ENCODE peak calls at places on chromosomes 6 and 20, in seven cellular contexts. X, Q, G, K, E, L and W are unnamed samples.

GRCh38 chr6:57329933-57330332 is 12.5 kb downstream of the PRIM2 start:
- DNase-seq in L (no peak), X (no peak), G (no peak), E (no peak), Q (no peak), K (no peak), W (no peak)

GRCh38 chr6:90217621-90218496 is 78.8 kb downstream of the BACH2 start:
- DNase-seq in G (peak), L (peak), E (no peak), Q (no peak), X (no peak), K (no peak), W (peak)

GRCh38 chr6:24709014-24709711 is 9.8 kb downstream of the C6orf62 start:
- DNase-seq in K (no peak), X (no peak), L (no peak), G (no peak), Q (no peak), E (no peak), W (no peak)

GRCh38 chr20:23629017-23629541 is 8.7 kb downstream of the CST3 start:
- DNase-seq in L (no peak), X (no peak), E (no peak), G (no peak), K (peak), Q (peak), W (peak)

GRCh38 chr6:30006170-30007131 is 54.6 kb upstream of the POLR1H start:
- DNase-seq in X (no peak), E (peak), G (peak), Q (peak), K (peak), L (no peak), W (no peak)

GRCh38 chr6:98832282-98833100 is 1.9 kb upstream of the POU3F2 start:
- DNase-seq in Q (peak), L (peak), E (peak), G (peak), K (no peak), X (peak), W (no peak)

GRCh38 chr6:149234051-149234962 is 83.2 kb upstream of the TAB2 start:
- DNase-seq in G (peak), K (no peak), E (no peak), Q (peak), L (no peak), X (no peak), W (peak)

GRCh38 chr6:118720125-118720473 is 68.7 kb upstream of the CEP85L start:
- DNase-seq in L (no peak), K (no peak), E (no peak), Q (no peak), G (no peak), X (no peak), W (no peak)

GRCh38 chr6:168147205-168147738 is 68.3 kb upstream of the FRMD1 start:
- DNase-seq in G (no peak), E (no peak), X (peak), L (no peak), K (no peak), Q (no peak), W (no peak)

GRCh38 chr20:33707668-33708067 is 12.4 kb downstream of the PXMP4 start:
- DNase-seq in K (no peak), Q (no peak), X (no peak), E (no peak), L (no peak), G (no peak), W (no peak)

GRCh38 chr6:84556541-84557335 is 207.7 kb downstream of the TBX18 start:
- DNase-seq in E (no peak), G (peak), L (no peak), K (no peak), X (no peak), Q (no peak), W (no peak)

GRCh38 chr6:105097288-105097687 is 82.5 kb downstream of the POPDC3 start:
- DNase-seq in G (no peak), X (no peak), E (no peak), L (no peak), K (no peak), Q (no peak), W (no peak)

GRCh38 chr6:108350528-108350927 is 55.7 kb downstream of the AFG1L start:
- DNase-seq in Q (no peak), E (no peak), G (no peak), L (no peak), X (no peak), K (no peak), W (no peak)

GRCh38 chr6:5205877-5206840 is 54.6 kb downstream of the LYRM4 start:
- DNase-seq in G (no peak), L (no peak), E (peak), Q (peak), X (peak), K (peak), W (peak)

GRCh38 chr6:124819340-124819739 is 142.9 kb upstream of the RNF217 start:
- DNase-seq in K (no peak), L (no peak), G (no peak), E (no peak), X (no peak), Q (no peak), W (no peak)

GRCh38 chr20:14992071-14992654 is 654.8 kb upstream of the FLRT3 start:
- DNase-seq in G (peak), K (no peak), E (no peak), L (peak), Q (peak), X (no peak), W (no peak)

GRCh38 chr20:50110141-50111047 is 2.6 kb downstream of the UBE2V1 start:
- DNase-seq in K (peak), L (peak), Q (peak), X (no peak), E (no peak), G (peak), W (no peak)

GRCh38 chr6:157985378-157986155 is 3.9 kb downstream of the SYNJ2 start:
- DNase-seq in E (no peak), L (no peak), G (peak), Q (no peak), K (no peak), X (no peak), W (no peak)

GRCh38 chr20:4076671-4077070 is 61.3 kb upstream of the RNF24 start:
- DNase-seq in X (peak), K (peak), G (peak), L (peak), Q (peak), E (no peak), W (peak)

GRCh38 chr6:11480541-11480940 is 57.0 kb upstream of the TMEM170B start:
- DNase-seq in L (no peak), E (no peak), K (no peak), Q (no peak), G (no peak), X (no peak), W (no peak)

GRCh38 chr20:53739799-53740785 is 146.5 kb upstream of the ZNF217 start:
- DNase-seq in X (no peak), G (peak), E (no peak), K (no peak), Q (peak), L (no peak), W (no peak)
- H3K4me3 ChIP-seq in X (no peak), G (peak), E (no peak), K (no peak), Q (peak), L (no peak), W (peak)

DNA sequence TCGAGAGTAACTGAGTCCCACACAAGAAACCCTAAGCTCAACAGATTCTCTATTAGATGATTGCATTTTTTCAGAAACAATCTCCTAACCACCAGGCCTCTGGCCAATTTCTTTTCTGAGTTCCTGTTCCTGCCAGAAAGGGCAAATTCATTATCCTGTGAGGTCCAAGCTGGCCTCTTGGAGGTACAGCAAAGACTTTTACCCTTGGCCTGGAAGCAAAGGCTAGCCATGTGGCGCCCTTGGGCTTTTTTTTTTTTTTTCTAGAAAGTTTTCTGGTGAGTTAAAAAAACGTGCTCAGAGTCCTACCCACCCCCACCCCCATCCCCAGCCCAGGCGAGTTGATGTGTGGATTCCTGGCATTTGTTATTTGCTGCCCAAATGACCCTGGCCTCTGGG is 59.0 kb upstream of the EEF1A1 start:
- DNase-seq in K (no peak), Q (peak), L (peak), X (no peak), E (no peak), G (peak), W (peak)
- H3K4me3 ChIP-seq in K (peak), Q (peak), L (no peak), X (no peak), E (no peak), G (peak), W (peak)

DNA sequence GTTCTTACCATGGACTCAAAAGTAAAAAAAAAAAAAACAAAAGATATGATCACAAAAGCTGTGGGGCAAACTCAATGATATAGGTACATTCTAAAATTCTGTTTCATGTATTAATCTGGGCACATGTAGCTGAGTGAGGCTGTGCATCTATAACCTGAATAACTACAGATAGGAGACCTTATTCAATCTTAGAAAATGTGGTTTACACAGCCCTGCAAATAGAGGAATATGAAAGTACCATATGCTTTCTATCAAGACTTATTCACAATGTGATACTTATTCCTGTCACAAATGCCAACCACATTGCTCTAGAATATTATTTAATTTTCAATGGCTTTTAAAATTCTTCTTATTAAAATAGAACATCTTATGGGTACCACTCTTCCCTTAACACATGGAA is 3.1 kb upstream of the SPACA1 start:
- DNase-seq in Q (no peak), E (no peak), X (no peak), G (no peak), K (no peak), L (no peak), W (no peak)
- H3K4me3 ChIP-seq in Q (no peak), E (no peak), X (no peak), G (no peak), K (no peak), L (no peak), W (no peak)

GRCh38 chr20:60867589-60867988 is 384.5 kb upstream of the CDH4 start:
- DNase-seq in Q (no peak), G (no peak), X (no peak), K (no peak), L (no peak), E (no peak), W (no peak)

GRCh38 chr20:60870040-60870439 is 382.0 kb upstream of the CDH4 start:
- DNase-seq in E (no peak), Q (no peak), K (no peak), X (no peak), G (no peak), L (no peak), W (no peak)

GRCh38 chr20:60868316-60868891 is 383.7 kb upstream of the CDH4 start:
- DNase-seq in Q (no peak), K (no peak), E (no peak), X (no peak), G (no peak), L (no peak), W (no peak)

GRCh38 chr20:60869626-60870025 is 382.4 kb upstream of the CDH4 start:
- DNase-seq in X (no peak), Q (peak), L (no peak), E (no peak), K (no peak), G (no peak), W (no peak)

DNA sequence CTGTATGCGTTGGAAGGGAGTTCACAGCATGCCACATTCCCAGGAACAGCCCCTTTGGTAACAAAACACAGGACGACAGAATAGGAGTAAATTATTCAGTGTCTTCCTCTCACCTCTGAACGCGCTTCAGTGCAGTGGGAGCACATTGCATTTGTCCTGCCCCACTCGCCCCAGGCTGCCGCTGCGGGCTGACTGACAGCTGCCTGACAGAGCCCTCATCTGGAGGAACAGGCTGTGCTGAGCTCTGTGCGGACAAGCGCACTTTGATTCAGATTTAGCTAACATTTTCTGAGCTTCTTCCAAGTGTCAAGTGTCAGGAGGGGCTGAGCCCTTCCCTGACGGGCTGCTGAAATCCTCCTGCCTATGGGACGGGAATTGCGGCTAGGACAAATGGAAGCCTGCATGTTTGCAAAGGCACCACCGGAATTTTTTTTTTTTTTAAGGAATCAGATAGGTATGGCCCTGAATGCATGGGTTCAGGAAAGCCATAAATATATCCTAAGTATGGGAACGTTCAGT is 383.0 kb upstream of the CDH4 start:
- DNase-seq in L (no peak), K (no peak), X (no peak), E (no peak), G (no peak), Q (no peak), W (no peak)
- H3K4me3 ChIP-seq in L (no peak), K (no peak), X (no peak), E (no peak), G (no peak), Q (no peak), W (no peak)

GRCh38 chr6:155143610-155144106 is 120.2 kb upstream of the CLDN20 start:
- DNase-seq in K (no peak), G (no peak), L (no peak), X (no peak), Q (peak), E (no peak), W (no peak)
- H3K4me3 ChIP-seq in K (peak), G (peak), L (peak), X (no peak), Q (peak), E (peak), W (no peak)

DNA sequence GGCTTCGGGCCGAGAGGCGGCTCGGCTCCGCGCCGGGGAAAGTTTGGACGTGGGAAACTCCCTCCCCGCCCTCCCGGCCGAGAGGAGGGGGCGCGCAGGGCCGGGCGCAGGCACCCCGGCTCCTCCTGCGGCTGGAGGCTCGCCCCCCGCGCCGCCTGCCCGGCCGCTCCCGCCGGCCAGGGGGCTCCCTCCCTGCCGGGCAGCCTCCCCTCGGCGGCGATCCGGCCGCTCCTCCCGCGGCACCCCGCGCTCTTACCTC is 370 bp downstream of the CDH22 start:
- DNase-seq in X (no peak), Q (no peak), G (no peak), L (no peak), E (no peak), K (no peak), W (no peak)
- H3K4me3 ChIP-seq in X (peak), Q (peak), G (peak), L (no peak), E (peak), K (peak), W (no peak)